ENCODE peak calls at places on chromosomes 2 and 18, in four cellular contexts. O is heart right ventricle, U is endothelial cell of umbilical vein, E is Peyer's patch. J is an unnamed sample.

GRCh38 chr2:25218134-25218533 is 49.8 kb upstream of the POMC start:
- DNase-seq in O (no peak), U (no peak), E (no peak), J (no peak)

GRCh38 chr18:74546751-74547530 is 12.6 kb downstream of the CNDP1 start:
- DNase-seq in O (peak; percentile 75), U (peak; percentile 63), E (peak; percentile 66), J (peak; percentile 47)

GRCh38 chr2:222320441-222321395 is 21.9 kb upstream of the PAX3 start:
- DNase-seq in O (no peak), U (peak; percentile 35), E (no peak), J (no peak)

GRCh38 chr2:46252891-46253659 is 44.1 kb upstream of the EPAS1 start:
- DNase-seq in O (peak; percentile 63), U (peak; percentile 74), E (no peak), J (no peak)

GRCh38 chr2:190646780-190647626 is 1.9 kb upstream of the NAB1 start:
- DNase-seq in O (no peak), U (peak; percentile 7), E (no peak), J (no peak)

GRCh38 chr2:28395334-28396061 is 2.8 kb downstream of the FOSL2 start:
- DNase-seq in O (peak; percentile 45), U (peak; percentile 66), E (peak; percentile 73), J (peak; percentile 63)

GRCh38 chr2:241443486-241444223 is 64.7 kb downstream of the STK25 start:
- DNase-seq in O (no peak), U (no peak), E (peak; percentile 91), J (no peak)

GRCh38 chr2:232321156-232321816 is 57.3 kb upstream of the ALPP start:
- DNase-seq in O (no peak), U (no peak), E (peak; percentile 46), J (no peak)

GRCh38 chr2:66390811-66391210 is 44.1 kb upstream of the MEIS1 start:
- DNase-seq in O (no peak), U (no peak), E (no peak), J (no peak)

GRCh38 chr2:56811401-56811800 is 627.6 kb downstream of the CCDC85A start:
- DNase-seq in O (no peak), U (peak; percentile 17), E (no peak), J (no peak)

GRCh38 chr2:195017890-195018289 is 639.1 kb upstream of the SLC39A10 start:
- DNase-seq in O (no peak), U (no peak), E (no peak), J (no peak)

GRCh38 chr18:79613186-79613931 is 66.2 kb upstream of the CTDP1 start:
- DNase-seq in O (no peak), U (no peak), E (peak; percentile 33), J (no peak)

GRCh38 chr2:96137611-96138129 is 632 bp downstream of the ASTL start:
- DNase-seq in O (no peak), U (no peak), E (no peak), J (no peak)

GRCh38 chr2:12507295-12507694 is 209.4 kb upstream of the TRIB2 start:
- DNase-seq in O (no peak), U (no peak), E (no peak), J (no peak)

GRCh38 chr2:159738509-159739390 is 26.4 kb downstream of the MARCHF7 start:
- DNase-seq in O (no peak), U (no peak), E (no peak), J (no peak)

GRCh38 chr2:74239346-74239745 is 40.9 kb downstream of the MTHFD2 start:
- DNase-seq in O (no peak), U (no peak), E (peak; percentile 25), J (no peak)

GRCh38 chr2:222950886-222951285 is 90.0 kb downstream of the ACSL3 start:
- DNase-seq in O (no peak), U (peak; percentile 50), E (no peak), J (no peak)

GRCh38 chr2:109497911-109498870 is 115.6 kb downstream of the SEPTIN10 start:
- DNase-seq in O (no peak), U (peak; percentile 33), E (no peak), J (no peak)

GRCh38 chr2:10720983-10721343 is 467 bp upstream of the ATP6V1C2 start:
- DNase-seq in O (no peak), U (no peak), E (no peak), J (no peak)

GRCh38 chr18:75036941-75037516 is 171.9 kb downstream of the PTGR3 start:
- DNase-seq in O (no peak), U (no peak), E (no peak), J (no peak)

GRCh38 chr2:56483081-56483480 is 299.3 kb downstream of the CCDC85A start:
- DNase-seq in O (no peak), U (no peak), E (no peak), J (no peak)

GRCh38 chr2:127859712-127860085 is 1.7 kb upstream of the POLR2D start:
- DNase-seq in O (no peak), U (no peak), E (peak; percentile 92), J (no peak)

GRCh38 chr2:70440621-70441020 is 113.0 kb downstream of the TGFA start:
- DNase-seq in O (no peak), U (no peak), E (no peak), J (no peak)

GRCh38 chr2:164651361-164651760 is 30.1 kb upstream of the GRB14 start:
- DNase-seq in O (no peak), U (no peak), E (no peak), J (no peak)

GRCh38 chr18:76056467-76057194 is 438.4 kb downstream of the ZNF516 start:
- DNase-seq in O (peak; percentile 13), U (no peak), E (peak; percentile 49), J (peak; percentile 79)

GRCh38 chr2:54763636-54764291 is 40.3 kb downstream of the EML6 start:
- DNase-seq in O (no peak), U (no peak), E (no peak), J (no peak)

GRCh38 chr18:78739115-78739514 is 240.5 kb upstream of the SALL3 start:
- DNase-seq in O (no peak), U (no peak), E (no peak), J (peak; percentile 1)

GRCh38 chr2:238162171-238162515 is 3.4 kb downstream of the ERFE start:
- DNase-seq in O (no peak), U (no peak), E (no peak), J (no peak)

GRCh38 chr2:10266133-10266620 is 36.5 kb upstream of the HPCAL1 start:
- DNase-seq in O (no peak), U (no peak), E (peak; percentile 34), J (peak; percentile 4)

GRCh38 chr2:17851731-17852585 is 26.5 kb upstream of the KCNS3 start:
- DNase-seq in O (peak; percentile 52), U (peak; percentile 51), E (peak; percentile 58), J (peak; percentile 16)

GRCh38 chr2:235064980-235065379 is 113.2 kb downstream of the SH3BP4 start:
- DNase-seq in O (no peak), U (no peak), E (no peak), J (no peak)

GRCh38 chr2:8539743-8540551 is 141.9 kb upstream of the ID2 start:
- DNase-seq in O (peak; percentile 44), U (no peak), E (peak; percentile 55), J (no peak)

GRCh38 chr2:229282758-229283546 is 11.9 kb upstream of the PID1 start:
- DNase-seq in O (peak; percentile 60), U (no peak), E (peak; percentile 69), J (peak; percentile 66)

GRCh38 chr2:159549234-159549633 is 67.1 kb downstream of the BAZ2B start:
- DNase-seq in O (no peak), U (peak; percentile 68), E (no peak), J (no peak)

GRCh38 chr2:118473241-118473640 is 374.2 kb downstream of the EN1 start:
- DNase-seq in O (no peak), U (no peak), E (no peak), J (no peak)

GRCh38 chr2:74740395-74741075 is 86.5 kb downstream of the SEMA4F start:
- DNase-seq in O (peak; percentile 26), U (peak; percentile 77), E (peak; percentile 90), J (no peak)

GRCh38 chr2:218329826-218330651 is 26.6 kb upstream of the CATIP start:
- DNase-seq in O (no peak), U (no peak), E (no peak), J (no peak)
- H3K4me1 ChIP-seq in O (peaks cover 6% of the 10 kb centered on the region), U (no peaks in the 10 kb centered on the region), E (no peaks in the 10 kb centered on the region), J (no peaks in the 10 kb centered on the region)

GRCh38 chr2:23381084-23381483 is 3.9 kb upstream of the KLHL29 start:
- DNase-seq in O (peak; percentile 46), U (peak; percentile 91), E (peak; percentile 60), J (no peak)
- H3K4me3 ChIP-seq in O (no peak overlapping the region), U (no peak overlapping the region), E (no peak overlapping the region), J (no peak overlapping the region)

DNA sequence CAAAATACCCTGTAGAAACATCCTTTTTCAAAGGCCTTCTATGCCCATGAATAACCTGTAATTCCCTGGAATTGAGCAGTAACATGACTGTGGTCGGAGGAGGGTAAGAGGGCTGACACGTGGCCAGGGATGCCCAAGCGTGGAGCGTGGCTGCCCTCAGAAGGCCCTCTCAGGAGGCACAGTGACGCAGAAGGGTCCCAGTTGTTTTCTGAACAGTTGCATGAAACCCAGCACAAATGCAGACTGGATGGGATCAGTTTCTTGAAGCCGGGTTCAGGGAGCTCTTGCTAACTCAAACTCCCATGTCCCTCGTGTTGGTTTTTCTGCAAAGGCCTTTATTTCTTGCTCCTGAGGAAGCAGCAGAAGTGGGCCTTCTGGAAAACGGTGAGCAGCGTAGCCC is 237.0 kb downstream of the ALPK2 start:
- DNase-seq in O (no peak), U (no peak), E (no peak), J (no peak)
- H3K4me1 ChIP-seq in O (no peaks in the 10 kb centered on the region), U (peaks cover 7% of the 10 kb centered on the region), E (no peaks in the 10 kb centered on the region), J (peaks cover 3% of the 10 kb centered on the region)

GRCh38 chr2:27261926-27262298 is 935 bp downstream of the SLC30A3 start:
- DNase-seq in O (no peak), U (no peak), E (no peak), J (no peak)

GRCh38 chr2:27262379-27263286 is at the start of gene SLC30A3:
- DNase-seq in O (peak; percentile 68), U (peak; percentile 62), E (peak; percentile 84), J (peak; percentile 54)

GRCh38 chr2:27263287-27264252 is 723 bp upstream of the SLC30A3 start:
- DNase-seq in O (no peak), U (peak; percentile 31), E (no peak), J (no peak)

GRCh38 chr2:27264253-27264752 is 1.5 kb upstream of the SLC30A3 start:
- DNase-seq in O (no peak), U (peak; percentile 30), E (no peak), J (no peak)

DNA sequence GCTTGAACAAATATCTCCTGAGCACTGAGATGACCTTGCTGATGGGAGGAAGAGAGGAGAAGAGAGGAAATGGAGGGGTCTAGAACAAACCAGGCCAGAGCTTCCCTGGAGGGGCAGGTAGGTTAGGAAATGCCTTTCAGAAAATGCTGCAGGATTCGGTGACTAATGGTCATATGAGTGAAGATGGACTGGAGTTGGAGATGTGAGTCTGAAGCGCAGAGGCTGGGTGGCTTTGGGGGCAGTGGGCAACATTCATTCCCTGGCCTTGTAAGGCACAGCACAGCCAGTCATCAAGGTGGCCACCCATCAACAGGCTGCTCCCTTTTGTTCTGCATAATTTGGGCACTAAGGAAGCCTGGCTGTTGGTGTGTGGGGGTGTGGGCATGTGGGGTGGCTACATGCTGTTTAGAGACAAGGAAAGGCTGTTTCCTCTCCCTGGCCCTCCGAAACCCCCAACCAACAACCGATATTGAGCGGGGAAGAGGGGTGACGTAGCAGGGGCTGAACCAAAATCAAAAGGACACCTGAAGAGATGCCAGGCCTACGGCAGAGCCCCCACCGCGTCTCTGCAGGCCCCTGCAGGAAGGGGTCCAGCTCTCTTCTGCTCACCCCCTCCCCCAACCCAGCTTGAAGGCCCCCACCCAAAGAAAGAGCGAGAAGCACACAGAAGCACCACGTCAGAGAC is 1.5 kb downstream of the SLC30A3 start:
- DNase-seq in O (no peak), U (no peak), E (no peak), J (no peak)
- H3K4me3 ChIP-seq in O (peak overlapping the region; percentile 68), U (no peak overlapping the region), E (peak overlapping the region; percentile 64), J (no peak overlapping the region)